ENCODE peak calls at places on chromosomes 1 and 21, in eight cellular contexts. E is fibroblast of the aortic adventitia, Y is left ventricle myocardium inferior, K is epithelial cell of esophagus, L is esophagus muscularis mucosa, Q is BE2C, O is HL-60, F is fibroblast of lung. M is an unnamed sample.

GRCh38 chr1:248894837-248895236 is 11.2 kb upstream of the PGBD2 start:
- DNase-seq in K (no peak), E (no peak), O (no peak), F (no peak), Q (no peak), L (no peak), Y (no peak), M (no peak)

GRCh38 chr1:93331412-93331811 is 14.3 kb upstream of the DR1 start:
- DNase-seq in K (no peak), Q (no peak), E (no peak), F (peak; percentile 43), O (no peak), L (no peak), Y (no peak), M (no peak)

GRCh38 chr1:205670611-205671430 is 9.5 kb downstream of the SLC45A3 start:
- DNase-seq in O (no peak), Y (no peak), E (no peak), K (no peak), Q (no peak), F (no peak), L (no peak), M (no peak)

GRCh38 chr1:203069028-203069804 is 16.6 kb downstream of the MYOG start:
- DNase-seq in O (peak; percentile 70), K (no peak), Y (no peak), L (no peak), F (no peak), E (peak; percentile 28), Q (peak; percentile 34), M (no peak)

GRCh38 chr1:24244519-24245268 is 57.6 kb upstream of the IFNLR1 start:
- DNase-seq in F (no peak), L (no peak), Y (no peak), Q (no peak), O (no peak), E (no peak), K (no peak), M (no peak)

GRCh38 chr1:1318131-1318652 is 6.3 kb downstream of the INTS11 start:
- DNase-seq in O (no peak), Q (no peak), L (peak; percentile 98), E (peak; percentile 96), Y (peak; percentile 85), K (peak; percentile 91), F (peak; percentile 94), M (no peak)

GRCh38 chr1:39196244-39197215 is 8.0 kb upstream of the MACF1 start:
- DNase-seq in E (peak; percentile 72), K (no peak), L (no peak), Q (no peak), O (peak; percentile 52), F (peak; percentile 79), Y (no peak), M (no peak)

GRCh38 chr1:6300342-6301141 is 39.6 kb upstream of the GPR153 start:
- DNase-seq in L (no peak), O (no peak), Q (no peak), K (peak; percentile 80), Y (no peak), E (peak; percentile 21), F (peak; percentile 14), M (no peak)

GRCh38 chr1:219573158-219573557 is 39.7 kb downstream of the ZC3H11B start:
- DNase-seq in Y (no peak), O (no peak), K (no peak), Q (no peak), F (no peak), E (no peak), L (no peak), M (no peak)

GRCh38 chr1:151547119-151547899 is 7.2 kb downstream of the TUFT1 start:
- DNase-seq in F (peak; percentile 97), K (peak; percentile 96), L (no peak), Y (peak; percentile 41), O (no peak), E (peak; percentile 98), Q (no peak), M (no peak)

GRCh38 chr1:40845895-40846294 is 16.3 kb downstream of the CITED4 start:
- DNase-seq in L (no peak), F (no peak), O (no peak), Y (no peak), Q (no peak), E (no peak), K (no peak), M (no peak)

GRCh38 chr21:35070436-35070835 is 21.3 kb upstream of the RUNX1 start:
- DNase-seq in Q (no peak), L (no peak), Y (no peak), O (no peak), E (no peak), F (no peak), K (no peak), M (no peak)

GRCh38 chr21:33441489-33442477 is 38.0 kb downstream of the TMEM50B start:
- DNase-seq in F (peak; percentile 74), Q (peak; percentile 44), O (no peak), E (peak; percentile 82), Y (peak; percentile 47), K (peak; percentile 97), L (no peak), M (no peak)

GRCh38 chr1:31410871-31411270 is 2.1 kb upstream of the SERINC2 start:
- DNase-seq in Q (no peak), K (no peak), O (no peak), E (peak; percentile 47), Y (no peak), L (no peak), F (no peak), M (no peak)

GRCh38 chr1:90719321-90720136 is 2.4 kb upstream of the BARHL2 start:
- DNase-seq in Q (no peak), F (no peak), Y (no peak), L (peak; percentile 70), E (no peak), K (no peak), O (no peak), M (no peak)

GRCh38 chr1:14067686-14068085 is 367.7 kb downstream of the PRDM2 start:
- DNase-seq in L (peak; percentile 12), Y (no peak), Q (no peak), O (no peak), F (no peak), E (no peak), K (no peak), M (no peak)

GRCh38 chr1:21329209-21329844 is 39.1 kb upstream of the ECE1 start:
- DNase-seq in L (no peak), Y (no peak), F (no peak), Q (no peak), E (no peak), O (no peak), K (peak; percentile 83), M (no peak)
- TF ChIP-seq CTCF in L (no peak), Y (no peak), F (no peak), Q (no peak), E (no peak), O (no peak), K (peak; percentile 11), M (no peak)

GRCh38 chr1:68015369-68015768 is 35.1 kb downstream of the DIRAS3 start:
- DNase-seq in F (peak; percentile 15), K (no peak), O (no peak), E (no peak), Y (no peak), Q (no peak), L (no peak), M (no peak)

GRCh38 chr1:68011786-68012375 is 38.5 kb downstream of the DIRAS3 start:
- DNase-seq in E (peak; percentile 3), Y (no peak), F (peak; percentile 33), Q (no peak), K (peak; percentile 47), O (no peak), L (no peak), M (no peak)

GRCh38 chr1:68010543-68010942 is 39.9 kb downstream of the DIRAS3 start:
- DNase-seq in Q (no peak), L (no peak), K (peak; percentile 36), O (no peak), Y (no peak), E (peak; percentile 4), F (no peak), M (no peak)

GRCh38 chr1:68013351-68013750 is 37.1 kb downstream of the DIRAS3 start:
- DNase-seq in K (no peak), F (no peak), L (no peak), E (no peak), O (no peak), Y (no peak), Q (no peak), M (no peak)

DNA sequence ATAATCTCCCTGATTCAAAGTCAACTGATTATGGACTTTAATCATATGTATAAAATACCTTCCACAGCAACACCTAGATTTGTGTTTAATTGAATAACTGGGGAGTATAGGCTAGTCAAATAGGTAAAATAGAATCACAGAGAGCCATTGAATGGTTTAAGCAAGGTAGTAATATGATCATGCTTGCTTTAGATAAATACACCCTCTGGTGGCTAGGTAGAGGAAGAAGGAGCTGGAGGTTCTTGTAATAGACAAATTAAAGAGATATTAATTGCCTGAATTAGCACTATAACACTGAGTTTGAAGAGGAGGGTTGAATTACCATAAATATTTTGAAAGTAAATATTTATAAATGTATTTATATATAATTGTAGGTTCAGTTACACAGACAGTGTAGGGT is 40.3 kb downstream of the DIRAS3 start:
- DNase-seq in Q (no peak), K (peak; percentile 44), L (no peak), E (peak; percentile 60), F (peak; percentile 45), Y (no peak), O (no peak), M (no peak)
- TF ChIP-seq CTCF in Q (no peak), K (peak; percentile 53), L (no peak), E (peak; percentile 54), F (peak; percentile 53), Y (peak; percentile 60), O (no peak), M (no peak)

GRCh38 chr1:156020293-156021086 is at the start of gene SSR2:
- DNase-seq in F (peak; percentile 92), L (peak; percentile 97), Y (peak; percentile 81), Q (peak; percentile 91), K (peak; percentile 95), E (peak; percentile 92), O (peak; percentile 94), M (peak; percentile 86)
- TF ChIP-seq CTCF in F (no peak), L (no peak), Y (no peak), Q (no peak), K (no peak), E (no peak), O (no peak), M (no peak)

GRCh38 chr21:30251781-30252180 is 31.0 kb downstream of the KRTAP24-1 start:
- DNase-seq in E (no peak), Y (no peak), Q (no peak), F (no peak), K (peak; percentile 77), O (no peak), L (no peak), M (no peak)

GRCh38 chr21:30255679-30256078 is 27.1 kb downstream of the KRTAP24-1 start:
- DNase-seq in Y (no peak), E (no peak), F (no peak), L (no peak), O (no peak), Q (no peak), K (no peak), M (no peak)

GRCh38 chr21:30256100-30256499 is 26.6 kb downstream of the KRTAP24-1 start:
- DNase-seq in F (no peak), L (no peak), K (peak; percentile 68), E (no peak), O (no peak), Q (no peak), Y (no peak), M (no peak)

DNA sequence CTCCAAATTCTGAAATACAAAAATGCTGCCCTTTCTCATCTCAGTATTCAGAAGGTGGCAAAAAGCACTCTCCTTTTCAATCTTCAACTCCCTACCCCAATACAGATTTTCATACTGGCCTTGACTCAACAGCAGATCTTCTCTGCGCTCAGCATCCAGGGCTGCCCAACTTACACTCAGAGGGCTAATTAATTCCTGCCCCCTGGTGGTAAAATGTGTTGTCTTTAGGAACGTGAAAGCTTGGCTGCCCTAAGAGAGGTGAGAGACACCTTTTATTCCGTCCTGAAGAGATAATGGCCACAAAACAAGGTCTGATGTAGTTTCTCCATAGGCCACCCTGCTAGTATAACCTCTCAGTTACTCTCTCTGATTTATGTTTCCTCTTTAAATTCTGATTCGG is 25.0 kb downstream of the KRTAP24-1 start:
- DNase-seq in Q (no peak), K (peak; percentile 84), O (no peak), E (peak; percentile 2), L (no peak), Y (no peak), F (no peak), M (no peak)
- TF ChIP-seq CTCF in Q (peak; percentile 14), K (peak; percentile 64), O (no peak), E (no peak), L (no peak), Y (peak; percentile 40), F (no peak), M (no peak)

M was measured in CD14-positive monocyte.